ENCODE peak calls at places on chromosomes 11 and 22, in nine cellular contexts. One of them, this sample, is unnamed.

GRCh38 chr11:15106201-15106965 is 8.3 kb upstream of the INSC start:
- DNase-seq in spleen: no peak
- DNase-seq in cardiac muscle cell: peak
- DNase-seq in keratinocyte: no peak
- DNase-seq in fibroblast of lung: peak
- DNase-seq in mesenchymal stem cell: peak
- DNase-seq in hepatocyte: peak
- DNase-seq in AG04450: no peak
- DNase-seq in lung: no peak
- DNase-seq in this sample: no peak

GRCh38 chr11:46271875-46272815 is 5.3 kb upstream of the CREB3L1 start:
- DNase-seq in spleen: peak
- DNase-seq in cardiac muscle cell: peak
- DNase-seq in keratinocyte: no peak
- DNase-seq in fibroblast of lung: peak
- DNase-seq in mesenchymal stem cell: no peak
- DNase-seq in hepatocyte: peak
- DNase-seq in AG04450: no peak
- DNase-seq in lung: no peak
- DNase-seq in this sample: no peak

GRCh38 chr22:35498026-35498425 is 42.6 kb upstream of the RASD2 start:
- DNase-seq in spleen: no peak
- DNase-seq in cardiac muscle cell: peak
- DNase-seq in keratinocyte: no peak
- DNase-seq in fibroblast of lung: no peak
- DNase-seq in mesenchymal stem cell: peak
- DNase-seq in hepatocyte: peak
- DNase-seq in AG04450: no peak
- DNase-seq in lung: no peak
- DNase-seq in this sample: no peak

GRCh38 chr22:24968066-24968561 is 15.6 kb downstream of the KIAA1671 start:
- DNase-seq in spleen: no peak
- DNase-seq in cardiac muscle cell: no peak
- DNase-seq in keratinocyte: peak
- DNase-seq in fibroblast of lung: peak
- DNase-seq in mesenchymal stem cell: no peak
- DNase-seq in hepatocyte: no peak
- DNase-seq in AG04450: no peak
- DNase-seq in lung: no peak
- DNase-seq in this sample: peak

GRCh38 chr11:108199446-108200321 is 22.8 kb downstream of the NPAT start:
- DNase-seq in spleen: no peak
- DNase-seq in cardiac muscle cell: peak
- DNase-seq in keratinocyte: peak
- DNase-seq in fibroblast of lung: peak
- DNase-seq in mesenchymal stem cell: peak
- DNase-seq in hepatocyte: no peak
- DNase-seq in AG04450: no peak
- DNase-seq in lung: peak
- DNase-seq in this sample: no peak

GRCh38 chr11:69913591-69914285 is 94.5 kb upstream of the FGF3 start:
- DNase-seq in spleen: peak
- DNase-seq in cardiac muscle cell: no peak
- DNase-seq in keratinocyte: no peak
- DNase-seq in fibroblast of lung: no peak
- DNase-seq in mesenchymal stem cell: no peak
- DNase-seq in hepatocyte: no peak
- DNase-seq in AG04450: no peak
- DNase-seq in lung: no peak
- DNase-seq in this sample: no peak

GRCh38 chr11:116787436-116787785 is 412 bp downstream of the ZPR1 start:
- DNase-seq in spleen: no peak
- DNase-seq in cardiac muscle cell: no peak
- DNase-seq in keratinocyte: no peak
- DNase-seq in fibroblast of lung: no peak
- DNase-seq in mesenchymal stem cell: peak
- DNase-seq in hepatocyte: no peak
- DNase-seq in AG04450: no peak
- DNase-seq in lung: no peak
- DNase-seq in this sample: no peak

GRCh38 chr11:76592961-76593360 is 77.6 kb downstream of the LRRC32 start:
- DNase-seq in spleen: no peak
- DNase-seq in cardiac muscle cell: no peak
- DNase-seq in keratinocyte: no peak
- DNase-seq in fibroblast of lung: no peak
- DNase-seq in mesenchymal stem cell: no peak
- DNase-seq in hepatocyte: peak
- DNase-seq in AG04450: no peak
- DNase-seq in lung: no peak
- DNase-seq in this sample: no peak

GRCh38 chr11:92852203-92852602 is 117.2 kb upstream of the MTNR1B start:
- DNase-seq in spleen: no peak
- DNase-seq in cardiac muscle cell: no peak
- DNase-seq in keratinocyte: no peak
- DNase-seq in fibroblast of lung: no peak
- DNase-seq in mesenchymal stem cell: no peak
- DNase-seq in hepatocyte: no peak
- DNase-seq in AG04450: no peak
- DNase-seq in lung: no peak
- DNase-seq in this sample: no peak

GRCh38 chr11:44835979-44836378 is 109.2 kb downstream of the TSPAN18 start:
- DNase-seq in spleen: no peak
- DNase-seq in cardiac muscle cell: no peak
- DNase-seq in keratinocyte: no peak
- DNase-seq in fibroblast of lung: no peak
- DNase-seq in mesenchymal stem cell: no peak
- DNase-seq in hepatocyte: no peak
- DNase-seq in AG04450: no peak
- DNase-seq in lung: no peak
- DNase-seq in this sample: no peak

GRCh38 chr22:39598017-39598965 is 27.7 kb downstream of the CACNA1I start:
- DNase-seq in spleen: peak
- DNase-seq in cardiac muscle cell: peak
- DNase-seq in keratinocyte: no peak
- DNase-seq in fibroblast of lung: no peak
- DNase-seq in mesenchymal stem cell: peak
- DNase-seq in hepatocyte: peak
- DNase-seq in AG04450: no peak
- DNase-seq in lung: peak
- DNase-seq in this sample: peak

GRCh38 chr11:114399903-114400221 is 449 bp downstream of the C11orf71 start:
- DNase-seq in spleen: no peak
- DNase-seq in cardiac muscle cell: peak
- DNase-seq in keratinocyte: no peak
- DNase-seq in fibroblast of lung: no peak
- DNase-seq in mesenchymal stem cell: no peak
- DNase-seq in hepatocyte: no peak
- DNase-seq in AG04450: no peak
- DNase-seq in lung: no peak
- DNase-seq in this sample: peak

GRCh38 chr22:48803171-48803992 is 1024.3 kb downstream of the BRD1 start:
- DNase-seq in spleen: peak
- DNase-seq in cardiac muscle cell: no peak
- DNase-seq in keratinocyte: no peak
- DNase-seq in fibroblast of lung: no peak
- DNase-seq in mesenchymal stem cell: no peak
- DNase-seq in hepatocyte: no peak
- DNase-seq in AG04450: no peak
- DNase-seq in lung: no peak
- DNase-seq in this sample: no peak

GRCh38 chr11:95299078-95299611 is 68.1 kb upstream of the SESN3 start:
- DNase-seq in spleen: no peak
- DNase-seq in cardiac muscle cell: no peak
- DNase-seq in keratinocyte: no peak
- DNase-seq in fibroblast of lung: peak
- DNase-seq in mesenchymal stem cell: peak
- DNase-seq in hepatocyte: no peak
- DNase-seq in AG04450: no peak
- DNase-seq in lung: no peak
- DNase-seq in this sample: no peak

GRCh38 chr11:31690041-31690440 is 121.1 kb downstream of the PAX6 start:
- DNase-seq in spleen: no peak
- DNase-seq in cardiac muscle cell: peak
- DNase-seq in keratinocyte: no peak
- DNase-seq in fibroblast of lung: peak
- DNase-seq in mesenchymal stem cell: no peak
- DNase-seq in hepatocyte: no peak
- DNase-seq in AG04450: no peak
- DNase-seq in lung: no peak
- DNase-seq in this sample: no peak

GRCh38 chr11:93730108-93731107 is 10.9 kb downstream of the TAF1D start:
- DNase-seq in spleen: no peak
- DNase-seq in cardiac muscle cell: no peak
- DNase-seq in keratinocyte: no peak
- DNase-seq in fibroblast of lung: no peak
- DNase-seq in mesenchymal stem cell: no peak
- DNase-seq in hepatocyte: no peak
- DNase-seq in AG04450: no peak
- DNase-seq in lung: no peak
- DNase-seq in this sample: no peak

DNA sequence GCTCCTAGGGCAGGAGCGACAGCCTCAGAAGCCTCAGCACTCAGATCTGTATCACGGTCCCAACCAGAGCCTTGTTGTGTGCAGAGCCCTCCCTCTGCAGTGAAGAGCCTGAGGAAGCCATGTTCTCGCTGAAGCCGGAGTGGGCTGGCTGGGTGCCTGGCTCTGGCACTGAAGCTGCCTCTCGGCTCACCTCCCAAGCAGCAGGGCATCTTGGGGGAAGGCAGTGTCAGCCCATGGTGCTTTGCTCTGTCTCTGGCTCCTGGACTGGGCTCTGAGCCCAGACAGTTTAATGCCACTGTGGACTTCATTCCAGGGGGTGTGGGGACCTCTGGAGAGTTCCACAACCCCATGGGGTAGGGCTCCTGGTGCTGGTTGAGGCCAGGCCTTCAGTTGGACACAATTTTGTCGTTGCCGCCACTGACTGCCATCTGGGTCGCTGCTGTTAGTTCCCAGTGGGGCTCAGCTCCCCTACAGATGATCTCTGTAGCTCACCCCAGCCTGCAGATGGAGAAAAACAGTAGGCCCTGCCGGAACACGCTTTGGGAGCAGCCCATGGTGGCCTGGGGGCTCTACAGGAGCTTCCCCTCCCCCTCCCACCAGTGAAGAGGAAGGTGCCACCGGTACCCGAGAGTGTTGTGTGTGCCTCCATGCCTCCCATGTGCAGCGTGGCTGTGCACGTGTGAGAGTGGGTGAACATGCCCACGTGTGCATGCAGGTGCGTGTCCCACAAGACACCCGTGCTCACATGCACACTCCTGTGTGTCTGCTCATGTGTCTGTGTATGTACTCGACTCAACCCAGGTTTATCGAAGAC is 86.5 kb upstream of the B3GAT1 start:
- DNase-seq in spleen: peak
- DNase-seq in cardiac muscle cell: no peak
- DNase-seq in keratinocyte: no peak
- DNase-seq in fibroblast of lung: no peak
- DNase-seq in mesenchymal stem cell: no peak
- DNase-seq in hepatocyte: no peak
- DNase-seq in AG04450: no peak
- DNase-seq in lung: no peak
- DNase-seq in this sample: peak
- H3K27ac ChIP-seq in spleen: no peak
- H3K27ac ChIP-seq in cardiac muscle cell: no peak
- H3K27ac ChIP-seq in keratinocyte: no peak
- H3K27ac ChIP-seq in fibroblast of lung: no peak
- H3K27ac ChIP-seq in mesenchymal stem cell: no peak
- H3K27ac ChIP-seq in hepatocyte: no peak
- H3K27ac ChIP-seq in AG04450: no peak
- H3K27ac ChIP-seq in lung: no peak
- H3K27ac ChIP-seq in this sample: peak

GRCh38 chr11:11981364-11981763 is 27.1 kb downstream of the DKK3 start:
- DNase-seq in spleen: no peak
- DNase-seq in cardiac muscle cell: no peak
- DNase-seq in keratinocyte: no peak
- DNase-seq in fibroblast of lung: no peak
- DNase-seq in mesenchymal stem cell: no peak
- DNase-seq in hepatocyte: no peak
- DNase-seq in AG04450: no peak
- DNase-seq in lung: no peak
- DNase-seq in this sample: no peak

GRCh38 chr11:11981840-11982239 is 26.6 kb downstream of the DKK3 start:
- DNase-seq in spleen: no peak
- DNase-seq in cardiac muscle cell: no peak
- DNase-seq in keratinocyte: no peak
- DNase-seq in fibroblast of lung: no peak
- DNase-seq in mesenchymal stem cell: no peak
- DNase-seq in hepatocyte: no peak
- DNase-seq in AG04450: no peak
- DNase-seq in lung: no peak
- DNase-seq in this sample: no peak

GRCh38 chr11:11983427-11983826 is 25.0 kb downstream of the DKK3 start:
- DNase-seq in spleen: no peak
- DNase-seq in cardiac muscle cell: no peak
- DNase-seq in keratinocyte: no peak
- DNase-seq in fibroblast of lung: no peak
- DNase-seq in mesenchymal stem cell: no peak
- DNase-seq in hepatocyte: no peak
- DNase-seq in AG04450: no peak
- DNase-seq in lung: no peak
- DNase-seq in this sample: no peak

GRCh38 chr11:11982975-11983374 is 25.5 kb downstream of the DKK3 start:
- DNase-seq in spleen: no peak
- DNase-seq in cardiac muscle cell: no peak
- DNase-seq in keratinocyte: no peak
- DNase-seq in fibroblast of lung: peak
- DNase-seq in mesenchymal stem cell: no peak
- DNase-seq in hepatocyte: no peak
- DNase-seq in AG04450: no peak
- DNase-seq in lung: no peak
- DNase-seq in this sample: no peak

GRCh38 chr11:11982461-11982860 is 26.0 kb downstream of the DKK3 start:
- DNase-seq in spleen: no peak
- DNase-seq in cardiac muscle cell: no peak
- DNase-seq in keratinocyte: no peak
- DNase-seq in fibroblast of lung: no peak
- DNase-seq in mesenchymal stem cell: no peak
- DNase-seq in hepatocyte: no peak
- DNase-seq in AG04450: no peak
- DNase-seq in lung: no peak
- DNase-seq in this sample: no peak
- H3K27ac ChIP-seq in spleen: no peak
- H3K27ac ChIP-seq in cardiac muscle cell: no peak
- H3K27ac ChIP-seq in keratinocyte: no peak
- H3K27ac ChIP-seq in fibroblast of lung: peak
- H3K27ac ChIP-seq in mesenchymal stem cell: no peak
- H3K27ac ChIP-seq in hepatocyte: no peak
- H3K27ac ChIP-seq in AG04450: peak
- H3K27ac ChIP-seq in lung: no peak
- H3K27ac ChIP-seq in this sample: no peak

GRCh38 chr22:17990942-17991341 is 33.4 kb downstream of the MICAL3 start:
- DNase-seq in spleen: peak
- DNase-seq in cardiac muscle cell: no peak
- DNase-seq in keratinocyte: no peak
- DNase-seq in fibroblast of lung: no peak
- DNase-seq in mesenchymal stem cell: no peak
- DNase-seq in hepatocyte: no peak
- DNase-seq in AG04450: no peak
- DNase-seq in lung: no peak
- DNase-seq in this sample: no peak
- H3K27ac ChIP-seq in spleen: no peak
- H3K27ac ChIP-seq in cardiac muscle cell: no peak
- H3K27ac ChIP-seq in keratinocyte: no peak
- H3K27ac ChIP-seq in fibroblast of lung: no peak
- H3K27ac ChIP-seq in mesenchymal stem cell: no peak
- H3K27ac ChIP-seq in hepatocyte: no peak
- H3K27ac ChIP-seq in AG04450: no peak
- H3K27ac ChIP-seq in lung: no peak
- H3K27ac ChIP-seq in this sample: no peak

GRCh38 chr22:21602579-21602978 is 27.2 kb downstream of the YDJC start:
- DNase-seq in spleen: no peak
- DNase-seq in cardiac muscle cell: no peak
- DNase-seq in keratinocyte: no peak
- DNase-seq in fibroblast of lung: no peak
- DNase-seq in mesenchymal stem cell: no peak
- DNase-seq in hepatocyte: no peak
- DNase-seq in AG04450: no peak
- DNase-seq in lung: no peak
- DNase-seq in this sample: no peak
- H3K27ac ChIP-seq in spleen: no peak
- H3K27ac ChIP-seq in cardiac muscle cell: no peak
- H3K27ac ChIP-seq in keratinocyte: no peak
- H3K27ac ChIP-seq in fibroblast of lung: no peak
- H3K27ac ChIP-seq in mesenchymal stem cell: no peak
- H3K27ac ChIP-seq in hepatocyte: no peak
- H3K27ac ChIP-seq in AG04450: no peak
- H3K27ac ChIP-seq in lung: no peak
- H3K27ac ChIP-seq in this sample: no peak

This sample was measured in prostate gland.